ENCODE peak calls at places on chromosomes 1 and 21, in four cellular contexts. One of them, this sample, is unnamed.

GRCh38 chr1:226444901-226445300 is 37.0 kb upstream of the PARP1 start:
- DNase-seq in NCI-H1105 treated with DMSO at 0.1 percent for 48 hours: no peak
- DNase-seq in dorsolateral prefrontal cortex: no peak
- DNase-seq in memory B cell: peak
- DNase-seq in this sample: no peak

GRCh38 chr1:150976879-150977694 is 2.5 kb upstream of the CERS2 start:
- DNase-seq in NCI-H1105 treated with DMSO at 0.1 percent for 48 hours: no peak
- DNase-seq in dorsolateral prefrontal cortex: peak
- DNase-seq in memory B cell: peak
- DNase-seq in this sample: peak

GRCh38 chr1:54581621-54582035 is 33.6 kb downstream of the ACOT11 start:
- DNase-seq in NCI-H1105 treated with DMSO at 0.1 percent for 48 hours: peak
- DNase-seq in dorsolateral prefrontal cortex: peak
- DNase-seq in memory B cell: no peak
- DNase-seq in this sample: no peak

GRCh38 chr1:52142220-52143153 is 598 bp downstream of the ZFYVE9 start:
- DNase-seq in NCI-H1105 treated with DMSO at 0.1 percent for 48 hours: peak
- DNase-seq in dorsolateral prefrontal cortex: no peak
- DNase-seq in memory B cell: peak
- DNase-seq in this sample: no peak

GRCh38 chr1:2209400-2210083 is 15.0 kb upstream of the FAAP20 start:
- DNase-seq in NCI-H1105 treated with DMSO at 0.1 percent for 48 hours: no peak
- DNase-seq in dorsolateral prefrontal cortex: no peak
- DNase-seq in memory B cell: no peak
- DNase-seq in this sample: no peak

GRCh38 chr1:9200441-9200840 is 34.1 kb upstream of the H6PD start:
- DNase-seq in NCI-H1105 treated with DMSO at 0.1 percent for 48 hours: no peak
- DNase-seq in dorsolateral prefrontal cortex: no peak
- DNase-seq in memory B cell: no peak
- DNase-seq in this sample: no peak

GRCh38 chr21:33971492-33972013 is 55.9 kb upstream of the ATP5PO start:
- DNase-seq in NCI-H1105 treated with DMSO at 0.1 percent for 48 hours: no peak
- DNase-seq in dorsolateral prefrontal cortex: no peak
- DNase-seq in memory B cell: no peak
- DNase-seq in this sample: no peak

GRCh38 chr1:228081144-228081543 is 1.4 kb upstream of the ARF1 start:
- DNase-seq in NCI-H1105 treated with DMSO at 0.1 percent for 48 hours: no peak
- DNase-seq in dorsolateral prefrontal cortex: peak
- DNase-seq in memory B cell: no peak
- DNase-seq in this sample: no peak

GRCh38 chr1:89938171-89939055 is 56.5 kb upstream of the ZNF326 start:
- DNase-seq in NCI-H1105 treated with DMSO at 0.1 percent for 48 hours: no peak
- DNase-seq in dorsolateral prefrontal cortex: no peak
- DNase-seq in memory B cell: no peak
- DNase-seq in this sample: no peak

GRCh38 chr1:56435434-56436337 is 143.7 kb downstream of the PLPP3 start:
- DNase-seq in NCI-H1105 treated with DMSO at 0.1 percent for 48 hours: no peak
- DNase-seq in dorsolateral prefrontal cortex: peak
- DNase-seq in memory B cell: no peak
- DNase-seq in this sample: no peak

This sample was measured in AML-193.